ENCODE peak calls at places on chromosomes 11 and 22, in five cellular contexts. Y is midbrain; V is myocyte; R is stimulated activated CD4-positive, alpha-beta T cell treated with anti-CD3 and anti-CD28 coated beads, Interleukin-1b, Interleukin-23, amount 100 ng/mL, for 48 hours; H is naive thymus-derived CD8-positive, alpha-beta T cell. C is an unnamed sample.

GRCh38 chr22:27650572-27650971 is 151.0 kb downstream of the MN1 start:
- DNase-seq in Y (no peak), V (peak), R (no peak), H (no peak), C (no peak)

GRCh38 chr11:105862736-105863367 is 159.2 kb downstream of the MSANTD4 start:
- DNase-seq in R (no peak), Y (peak), V (peak), H (no peak), C (peak)

GRCh38 chr11:68763926-68764657 is 12.8 kb upstream of the TESMIN start:
- DNase-seq in H (no peak), R (no peak), V (no peak), Y (no peak), C (no peak)

GRCh38 chr11:14029971-14030531 is 67.5 kb downstream of the SPON1 start:
- DNase-seq in Y (no peak), V (peak), H (no peak), R (no peak), C (peak)

GRCh38 chr11:63837719-63838118 is 1.2 kb upstream of the MARK2 start:
- DNase-seq in Y (no peak), H (no peak), V (no peak), R (no peak), C (no peak)

GRCh38 chr22:25404556-25404922 is 159.9 kb upstream of the GRK3 start:
- DNase-seq in R (no peak), H (no peak), Y (no peak), V (peak), C (no peak)

GRCh38 chr11:33735166-33735425 is 1.1 kb downstream of the CD59 start:
- DNase-seq in H (no peak), R (no peak), Y (peak), V (peak), C (no peak)

GRCh38 chr11:20158597-20159257 is 1.5 kb downstream of the DBX1 start:
- DNase-seq in V (peak), H (no peak), R (no peak), Y (peak), C (no peak)

GRCh38 chr22:47653921-47654320 is 891.5 kb downstream of the TBC1D22A start:
- DNase-seq in R (no peak), V (no peak), Y (no peak), H (no peak), C (no peak)

GRCh38 chr22:24516301-24516737 is 21.2 kb downstream of the UPB1 start:
- DNase-seq in Y (no peak), R (no peak), H (no peak), V (peak), C (no peak)

GRCh38 chr11:1749787-1750351 is 526 bp downstream of the IFITM10 start:
- DNase-seq in H (no peak), V (peak), R (no peak), Y (no peak), C (no peak)

GRCh38 chr11:120179071-120179672 is 31.7 kb upstream of the OAF start:
- DNase-seq in R (no peak), V (no peak), H (no peak), Y (no peak), C (no peak)